ENCODE peak calls at places on chromosomes 2 and 18, in six cellular contexts. I is left ventricle myocardium inferior; Q is activated T-cell treated with anti-CD3 and anti-CD28 coated beads, Interleukin-2, amount 50 U/mL, for 4 hours; J is activated CD8-positive, alpha-beta memory T cell treated with anti-CD3 and anti-CD28 coated beads for 48 hours; B is GM12878; U is stimulated activated CD8-positive, alpha-beta memory T cell treated with anti-CD3 and anti-CD28 coated beads, Interleukin-4, amount 100 ng/mL, for 4 hours. C is an unnamed sample.

GRCh38 chr2:105812180-105813044 is 67.7 kb downstream of the NCK2 start:
- DNase-seq in I (peak), Q (no peak), J (no peak), B (no peak), U (no peak), C (no peak)

GRCh38 chr2:216006164-216006663 is 7.1 kb downstream of the MREG start:
- DNase-seq in I (no peak), Q (peak), J (peak), B (peak), U (no peak), C (no peak)

GRCh38 chr2:16008331-16008850 is 68.0 kb downstream of the MYCN start:
- DNase-seq in I (no peak), Q (no peak), J (no peak), B (no peak), U (no peak), C (no peak)

GRCh38 chr18:26405190-26405781 is 143.1 kb downstream of the KCTD1 start:
- DNase-seq in I (peak), Q (no peak), J (no peak), B (no peak), U (no peak), C (no peak)

GRCh38 chr2:216591480-216591879 is 41.7 kb upstream of the IGFBP2 start:
- DNase-seq in I (no peak), Q (no peak), J (no peak), B (no peak), U (no peak), C (no peak)

GRCh38 chr2:15701326-15701907 is 109.7 kb downstream of the DDX1 start:
- DNase-seq in I (no peak), Q (no peak), J (no peak), B (no peak), U (no peak), C (no peak)

GRCh38 chr2:160582481-160583161 is 89.0 kb upstream of the RBMS1 start:
- DNase-seq in I (no peak), Q (no peak), J (no peak), B (no peak), U (no peak), C (no peak)

GRCh38 chr2:63862802-63863201 is 21.1 kb downstream of the UGP2 start:
- DNase-seq in I (no peak), Q (no peak), J (no peak), B (no peak), U (no peak), C (no peak)

GRCh38 chr2:197052371-197052770 is 125.9 kb upstream of the PGAP1 start:
- DNase-seq in I (no peak), Q (no peak), J (no peak), B (no peak), U (no peak), C (no peak)

GRCh38 chr2:100199421-100199820 is 57.0 kb upstream of the AFF3 start:
- DNase-seq in I (no peak), Q (no peak), J (no peak), B (no peak), U (no peak), C (no peak)

GRCh38 chr2:171434671-171434980 is 600 bp downstream of the DCAF17 start:
- DNase-seq in I (no peak), Q (no peak), J (no peak), B (no peak), U (no peak), C (peak)

GRCh38 chr2:32977228-32977758 is 30.5 kb downstream of the LTBP1 start:
- DNase-seq in I (peak), Q (no peak), J (no peak), B (no peak), U (no peak), C (no peak)

GRCh38 chr2:96815326-96816126 is 542 bp upstream of the CNNM3 start:
- DNase-seq in I (no peak), Q (peak), J (no peak), B (no peak), U (no peak), C (no peak)

GRCh38 chr18:25057491-25058050 is 294.4 kb downstream of the ZNF521 start:
- DNase-seq in I (no peak), Q (no peak), J (no peak), B (no peak), U (no peak), C (no peak)

GRCh38 chr2:191889924-191890323 is 43.0 kb upstream of the CAVIN2 start:
- DNase-seq in I (no peak), Q (no peak), J (no peak), B (no peak), U (no peak), C (no peak)

GRCh38 chr2:241499146-241499965 is 9.0 kb downstream of the STK25 start:
- DNase-seq in I (no peak), Q (no peak), J (no peak), B (no peak), U (no peak), C (peak)

GRCh38 chr18:50749421-50749820 is 70.4 kb downstream of the MRO start:
- DNase-seq in I (no peak), Q (no peak), J (no peak), B (no peak), U (no peak), C (no peak)

GRCh38 chr2:164164602-164165001 is 428.8 kb upstream of the FIGN start:
- DNase-seq in I (no peak), Q (no peak), J (no peak), B (no peak), U (no peak), C (no peak)

GRCh38 chr2:71605781-71606241 is 152.4 kb downstream of the DYSF start:
- DNase-seq in I (peak), Q (no peak), J (no peak), B (no peak), U (no peak), C (no peak)